ENCODE peak calls at places on chromosome 4, in six cellular contexts. F is GM12878, N is GM23338, M is HepG2, G is A549, D is HCT116. K is an unnamed sample.

GRCh38 chr4:145436793-145437192 is 44.9 kb upstream of the SMAD1 start:
- DNase-seq in N (peak; percentile 5), F (no peak), D (no peak), G (no peak), M (no peak), K (no peak)

GRCh38 chr4:2497931-2498330 is 29.0 kb downstream of the RNF4 start:
- DNase-seq in N (no peak), G (no peak), M (no peak), D (no peak), F (peak; percentile 90), K (no peak)

GRCh38 chr4:20773144-20773997 is 73.1 kb downstream of the PACRGL start:
- DNase-seq in N (peak; percentile 92), D (peak; percentile 32), G (peak; percentile 38), F (no peak), M (peak; percentile 40), K (peak; percentile 32)

GRCh38 chr4:110778526-110778925 is 155.6 kb upstream of the PITX2 start:
- DNase-seq in M (no peak), D (no peak), F (no peak), G (no peak), N (no peak), K (no peak)

GRCh38 chr4:139715721-139716391 is 50.2 kb downstream of the MGST2 start:
- DNase-seq in G (no peak), N (no peak), D (no peak), M (no peak), F (no peak), K (no peak)

GRCh38 chr4:77564231-77564630 is 41.4 kb upstream of the CXCL13 start:
- DNase-seq in M (no peak), F (no peak), G (no peak), D (no peak), N (no peak), K (no peak)

GRCh38 chr4:108048157-108048556 is 58.5 kb downstream of the HADH start:
- DNase-seq in M (no peak), G (no peak), F (no peak), D (no peak), N (no peak), K (no peak)

GRCh38 chr4:68074397-68074796 is 55.3 kb downstream of the TMPRSS11F start:
- DNase-seq in F (no peak), G (no peak), N (no peak), D (no peak), M (no peak), K (no peak)

GRCh38 chr4:2087170-2087569 is 28.0 kb downstream of the NAT8L start:
- DNase-seq in G (no peak), F (no peak), N (peak; percentile 43), M (peak; percentile 46), D (no peak), K (no peak)

GRCh38 chr4:12978310-12978709 is 505.8 kb downstream of the RAB28 start:
- DNase-seq in F (no peak), D (no peak), N (no peak), M (no peak), G (no peak), K (no peak)

GRCh38 chr4:112633477-112634235 is 3.1 kb downstream of the ZGRF1 start:
- DNase-seq in N (peak; percentile 67), M (peak; percentile 18), G (peak; percentile 11), D (peak; percentile 10), F (peak; percentile 17), K (no peak)

GRCh38 chr4:76696109-76696508 is 201.8 kb downstream of the SOWAHB start:
- DNase-seq in G (no peak), F (no peak), M (peak; percentile 28), D (no peak), N (peak; percentile 98), K (no peak)

GRCh38 chr4:2250764-2251072 is 8.8 kb upstream of the HAUS3 start:
- DNase-seq in G (no peak), D (no peak), N (no peak), M (no peak), F (no peak), K (no peak)

GRCh38 chr4:188697217-188697616 is 558.0 kb downstream of the TRIML1 start:
- DNase-seq in F (no peak), N (no peak), M (no peak), D (no peak), G (no peak), K (no peak)
- TF ChIP-seq REST in F (no peak), N (no peak), M (no peak), D (no peak), G (no peak), K (no peak)

DNA sequence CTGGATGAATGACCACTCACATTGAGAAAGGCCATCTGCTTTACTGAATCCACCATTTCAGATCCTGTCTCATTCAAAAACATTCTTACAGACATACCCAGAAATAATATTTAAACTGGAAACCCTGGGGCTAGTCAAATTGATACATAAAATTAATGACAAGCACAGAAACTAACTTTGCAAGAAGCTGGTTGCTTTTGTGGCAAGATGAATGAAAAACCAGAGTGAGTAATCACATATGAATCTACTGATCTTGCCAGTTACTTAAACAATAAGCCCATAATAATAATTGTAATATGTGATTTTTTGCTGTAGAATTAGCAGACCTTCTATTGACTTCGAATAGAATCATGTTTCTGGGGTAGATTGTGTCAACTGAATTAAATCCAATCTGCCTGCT is 235.1 kb downstream of the PPARGC1A start:
- DNase-seq in M (no peak), N (no peak), D (no peak), G (no peak), F (no peak), K (no peak)
- TF ChIP-seq REST in M (no peak), N (no peak), D (no peak), G (no peak), F (no peak), K (no peak)

GRCh38 chr4:177380730-177381287 is 61.4 kb downstream of the AGA start:
- DNase-seq in G (peak; percentile 46), M (peak; percentile 64), F (no peak), D (no peak), N (peak; percentile 75), K (peak; percentile 31)
- TF ChIP-seq REST in G (no peak), M (no peak), F (no peak), D (no peak), N (no peak), K (no peak)

GRCh38 chr4:83320548-83320947 is 14.1 kb downstream of the HPSE start:
- DNase-seq in N (no peak), F (no peak), M (no peak), G (no peak), D (no peak), K (peak; percentile 40)
- TF ChIP-seq REST in N (no peak), F (no peak), M (no peak), G (no peak), D (no peak), K (no peak)

GRCh38 chr4:51836531-51836930 is 6.4 kb upstream of the DCUN1D4 start:
- DNase-seq in N (no peak), D (no peak), F (no peak), G (no peak), M (no peak), K (peak; percentile 53)
- TF ChIP-seq REST in N (no peak), D (no peak), F (no peak), G (no peak), M (no peak), K (no peak)

GRCh38 chr4:84971319-84971932 is 4.9 kb upstream of the WDFY3 start:
- DNase-seq in N (peak; percentile 74), D (peak; percentile 26), F (no peak), G (peak; percentile 40), M (peak; percentile 53), K (peak; percentile 28)
- TF ChIP-seq REST in N (no peak), D (no peak), F (no peak), G (no peak), M (no peak), K (no peak)